ENCODE peak calls at places on chromosomes 4 and X, in four cellular contexts. H, S, V and K are unnamed samples. For H3K4me1 and H3K36me3, the result is how much of the 10 kb centered on the place peaks cover.

GRCh38 chr4:159705334-159705733 is 602.5 kb downstream of the RAPGEF2 start:
- DNase-seq in H (no peak), S (no peak), V (no peak), K (no peak)

GRCh38 chrX:154468217-154468616 is 10.1 kb downstream of the PLXNA3 start:
- DNase-seq in H (no peak), S (no peak), V (no peak), K (no peak)

GRCh38 chr4:87007345-87008181 is 72.8 kb downstream of the AFF1 start:
- DNase-seq in H (peak), S (peak), V (no peak), K (peak)

GRCh38 chr4:158130204-158130603 is 42.6 kb downstream of the GASK1B start:
- DNase-seq in H (no peak), S (no peak), V (no peak), K (no peak)

GRCh38 chrX:136147320-136147901 is at the start of gene FHL1:
- DNase-seq in H (peak), S (peak), V (no peak), K (peak)

GRCh38 chr4:42357325-42357724 is 40.0 kb upstream of the SHISA3 start:
- DNase-seq in H (no peak), S (no peak), V (no peak), K (no peak)

GRCh38 chrX:132900631-132901030 is 57.8 kb downstream of the HS6ST2 start:
- DNase-seq in H (no peak), S (no peak), V (no peak), K (no peak)

GRCh38 chr4:54152846-54153600 is 53.1 kb downstream of the GSX2 start:
- DNase-seq in H (peak), S (no peak), V (no peak), K (peak)

GRCh38 chrX:111779582-111779981 is 96.4 kb upstream of the TRPC5OS start:
- DNase-seq in H (no peak), S (no peak), V (no peak), K (no peak)

GRCh38 chr4:76550966-76551780 is 116.1 kb downstream of the SHROOM3 start:
- DNase-seq in H (no peak), S (no peak), V (no peak), K (no peak)
- H3K9ac ChIP-seq in H (no peak), S (no peak), V (no peak), K (no peak)

GRCh38 chr4:143668930-143669553 is 31.4 kb downstream of the FREM3 start:
- DNase-seq in H (no peak), S (no peak), V (no peak), K (no peak)
- H3K4me1 ChIP-seq in H (under half), S (under half), V (under half), K (under half)

DNA sequence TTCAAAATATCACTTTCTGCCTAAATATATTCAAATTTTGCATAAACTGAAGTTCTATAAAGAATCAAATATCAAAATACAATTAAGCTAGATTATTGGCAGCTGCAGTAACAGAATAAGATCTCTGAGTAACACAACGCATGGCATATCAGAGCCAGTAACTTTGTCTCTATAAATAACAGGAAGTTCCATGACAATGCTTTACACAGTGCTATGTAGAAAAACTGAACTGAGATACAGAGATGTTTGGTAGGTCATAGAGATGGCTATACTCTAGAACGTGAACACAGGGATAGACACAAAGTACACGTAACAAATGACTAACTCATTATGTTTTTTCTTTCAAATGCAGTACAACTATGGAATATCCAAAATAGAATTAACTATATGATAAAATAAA is 18.2 kb downstream of the UBE2D3 start:
- DNase-seq in H (peak), S (no peak), V (no peak), K (no peak)
- H3K36me3 ChIP-seq in H (half or more), S (under half), V (half or more), K (half or more)

DNA sequence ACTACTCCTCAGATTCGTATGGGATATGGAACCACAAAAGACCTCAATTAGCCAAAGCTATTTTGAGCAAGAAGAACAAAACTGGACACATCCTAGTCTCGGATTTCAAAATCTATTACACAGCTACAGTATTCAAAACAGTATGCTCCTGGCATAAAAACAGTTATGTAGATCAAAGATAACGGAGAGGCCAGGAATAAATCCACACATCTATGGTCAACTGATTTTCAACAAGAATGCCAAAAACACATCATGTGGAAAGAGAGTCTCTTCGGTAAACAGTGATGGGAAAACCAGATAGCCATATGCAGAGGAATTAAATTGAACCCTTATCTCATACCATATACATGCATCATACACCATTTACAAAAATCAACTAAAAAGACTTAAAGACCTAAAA is 155.3 kb downstream of the SPCS3 start:
- DNase-seq in H (no peak), S (no peak), V (no peak), K (peak)
- H3K9ac ChIP-seq in H (no peak), S (no peak), V (no peak), K (no peak)